ENCODE peak calls at places on chromosomes 7 and 10, in five cellular contexts. One of them, this sample, is unnamed.

GRCh38 chr10:58027431-58027830 is 240.3 kb downstream of the IPMK start:
- DNase-seq in WTC11: no peak
- DNase-seq in HEK293T: no peak
- DNase-seq in K562: no peak
- DNase-seq in HepG2: no peak
- DNase-seq in this sample: no peak

GRCh38 chr10:131270461-131271190 is 40.9 kb downstream of the TCERG1L start:
- DNase-seq in WTC11: no peak
- DNase-seq in HEK293T: no peak
- DNase-seq in K562: no peak
- DNase-seq in HepG2: no peak
- DNase-seq in this sample: no peak

GRCh38 chr10:28426392-28427159 is 106.3 kb upstream of the WAC start:
- DNase-seq in WTC11: no peak
- DNase-seq in HEK293T: no peak
- DNase-seq in K562: no peak
- DNase-seq in HepG2: no peak
- DNase-seq in this sample: no peak

GRCh38 chr7:24025094-24025493 is 258.9 kb upstream of the NPY start:
- DNase-seq in WTC11: no peak
- DNase-seq in HEK293T: no peak
- DNase-seq in K562: no peak
- DNase-seq in HepG2: no peak
- DNase-seq in this sample: no peak

GRCh38 chr7:155834486-155835048 is 22.3 kb upstream of the SHH start:
- DNase-seq in WTC11: no peak
- DNase-seq in HEK293T: no peak
- DNase-seq in K562: no peak
- DNase-seq in HepG2: no peak
- DNase-seq in this sample: no peak

GRCh38 chr7:141665208-141666035 is 36.5 kb downstream of the DENND11 start:
- DNase-seq in WTC11: no peak
- DNase-seq in HEK293T: no peak
- DNase-seq in K562: peak; percentile 40
- DNase-seq in HepG2: no peak
- DNase-seq in this sample: no peak

GRCh38 chr10:129023057-129023456 is 444.0 kb upstream of the MGMT start:
- DNase-seq in WTC11: no peak
- DNase-seq in HEK293T: no peak
- DNase-seq in K562: no peak
- DNase-seq in HepG2: no peak
- DNase-seq in this sample: no peak

GRCh38 chr7:147419001-147419400 is 1171.6 kb upstream of the C7orf33 start:
- DNase-seq in WTC11: peak; percentile 15
- DNase-seq in HEK293T: no peak
- DNase-seq in K562: no peak
- DNase-seq in HepG2: no peak
- DNase-seq in this sample: no peak

GRCh38 chr10:105691811-105692210 is 1050.7 kb downstream of the SORCS3 start:
- DNase-seq in WTC11: peak; percentile 11
- DNase-seq in HEK293T: no peak
- DNase-seq in K562: no peak
- DNase-seq in HepG2: no peak
- DNase-seq in this sample: peak; percentile 3

DNA sequence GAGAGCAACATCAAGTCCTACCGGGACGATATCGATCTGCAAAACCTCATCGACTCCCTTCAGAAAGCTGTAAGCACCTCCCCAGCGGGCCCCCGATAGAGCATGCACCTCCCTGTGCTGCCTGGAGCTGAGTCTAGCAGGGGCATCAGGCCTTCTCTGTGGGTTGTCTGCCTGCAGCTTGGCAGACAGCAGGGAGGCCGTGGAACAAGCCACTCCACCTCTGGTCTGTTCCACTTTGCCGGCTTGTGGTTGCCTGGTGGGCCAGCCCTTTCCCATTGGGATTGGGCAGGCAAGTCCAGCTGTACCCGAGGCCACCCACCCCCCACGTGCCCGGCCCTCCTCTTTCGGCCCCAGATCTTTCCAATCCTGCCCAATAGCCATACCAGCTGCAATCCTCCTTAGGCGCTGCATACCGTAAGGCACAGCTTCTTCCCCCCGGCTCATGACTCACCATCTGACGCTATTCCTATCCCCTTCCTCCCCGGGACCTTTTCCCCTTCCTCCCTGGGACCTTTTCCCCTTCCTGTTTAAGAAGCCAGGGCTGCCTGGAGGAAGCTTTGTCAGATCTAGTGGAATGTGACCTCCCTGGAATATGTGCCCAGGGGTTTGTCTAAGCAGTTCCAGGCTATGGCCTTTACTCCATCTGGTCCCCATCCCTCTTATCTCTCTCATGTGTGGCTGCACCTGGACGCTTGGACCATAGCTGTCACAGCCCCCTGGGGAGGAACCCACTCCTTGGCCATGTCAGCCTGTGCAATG is 28.1 kb upstream of the SH2D4B start:
- DNase-seq in WTC11: no peak
- DNase-seq in HEK293T: no peak
- DNase-seq in K562: no peak
- DNase-seq in HepG2: no peak
- DNase-seq in this sample: no peak
- TF ChIP-seq SP1 in WTC11: no peak
- TF ChIP-seq SP1 in HEK293T: no peak
- TF ChIP-seq SP1 in K562: no peak
- TF ChIP-seq SP1 in HepG2: no peak
- TF ChIP-seq SP1 in this sample: peak; percentile 78

DNA sequence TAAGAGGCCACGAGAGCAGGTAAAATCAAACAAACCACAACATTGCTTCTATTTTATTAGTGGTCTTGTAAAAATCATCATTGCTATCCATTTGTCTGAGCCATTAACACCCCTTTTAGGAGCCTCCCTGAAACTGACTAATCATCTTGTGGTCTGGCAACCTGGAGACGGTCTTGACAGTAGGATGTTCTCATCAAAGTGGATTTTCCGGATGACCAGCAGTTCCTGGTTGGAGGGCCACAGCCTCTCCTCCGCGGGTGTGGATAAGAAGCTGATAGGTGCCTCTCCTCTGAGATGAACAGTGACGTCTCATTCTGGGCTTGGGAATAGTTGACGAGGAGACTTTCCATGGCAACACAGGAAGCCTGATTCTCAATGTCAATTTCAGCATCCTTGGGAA is 490.7 kb downstream of the TYW1 start:
- DNase-seq in WTC11: no peak
- DNase-seq in HEK293T: no peak
- DNase-seq in K562: no peak
- DNase-seq in HepG2: no peak
- DNase-seq in this sample: no peak
- TF ChIP-seq SP1 in WTC11: no peak
- TF ChIP-seq SP1 in HEK293T: no peak
- TF ChIP-seq SP1 in K562: no peak
- TF ChIP-seq SP1 in HepG2: no peak
- TF ChIP-seq SP1 in this sample: no peak

GRCh38 chr7:2629740-2630681 is 1.8 kb upstream of the TTYH3 start:
- DNase-seq in WTC11: no peak
- DNase-seq in HEK293T: no peak
- DNase-seq in K562: no peak
- DNase-seq in HepG2: peak; percentile 69
- DNase-seq in this sample: no peak
- TF ChIP-seq SP1 in WTC11: no peak
- TF ChIP-seq SP1 in HEK293T: no peak
- TF ChIP-seq SP1 in K562: no peak
- TF ChIP-seq SP1 in HepG2: no peak
- TF ChIP-seq SP1 in this sample: no peak

GRCh38 chr7:45000096-45001032 is at the start of gene CCM2:
- DNase-seq in WTC11: peak; percentile 47
- DNase-seq in HEK293T: peak; percentile 44
- DNase-seq in K562: no peak
- DNase-seq in HepG2: no peak
- DNase-seq in this sample: no peak
- TF ChIP-seq SP1 in WTC11: peak; percentile 7
- TF ChIP-seq SP1 in HEK293T: no peak
- TF ChIP-seq SP1 in K562: no peak
- TF ChIP-seq SP1 in HepG2: no peak
- TF ChIP-seq SP1 in this sample: no peak

This sample was measured in HCT116.